ENCODE peak calls at places on chromosomes 3 and 15, in four cellular contexts. H is CD8-positive, alpha-beta memory T cell; W is astrocyte; E is Peyer's patch. A is an unnamed sample.

GRCh38 chr3:197256836-197257444 is 41.5 kb downstream of the DLG1 start:
- DNase-seq in H (peak; percentile 41), W (peak; percentile 40), E (peak; percentile 52), A (no peak)

GRCh38 chr3:62961874-62962556 is 86.8 kb upstream of the CADPS start:
- DNase-seq in E (no peak), W (no peak), H (no peak), A (no peak)

GRCh38 chr15:50774450-50774849 is 8.9 kb upstream of the SPPL2A start:
- DNase-seq in W (no peak), E (no peak), H (no peak), A (peak; percentile 23)

GRCh38 chr3:160981217-160981938 is 123.8 kb downstream of the B3GALNT1 start:
- DNase-seq in E (no peak), H (peak; percentile 50), W (peak; percentile 8), A (no peak)

GRCh38 chr3:195895078-195895899 is 13.1 kb downstream of the TNK2 start:
- DNase-seq in E (peak; percentile 81), H (peak; percentile 70), W (no peak), A (peak; percentile 45)

GRCh38 chr3:17579289-17580031 is 163.0 kb downstream of the TBC1D5 start:
- DNase-seq in H (no peak), W (peak; percentile 73), E (no peak), A (no peak)

GRCh38 chr15:43086551-43086950 is 19.3 kb downstream of the UBR1 start:
- DNase-seq in H (no peak), E (no peak), W (peak; percentile 39), A (no peak)

GRCh38 chr3:99789322-99789721 is 28.3 kb upstream of the CMSS1 start:
- DNase-seq in W (peak; percentile 44), E (no peak), H (no peak), A (peak; percentile 30)

GRCh38 chr3:102488316-102488715 is 53.5 kb downstream of the ZPLD1 start:
- DNase-seq in H (no peak), E (no peak), W (no peak), A (no peak)

GRCh38 chr3:186519021-186519658 is 25.0 kb downstream of the CRYGS start:
- DNase-seq in E (peak; percentile 72), W (no peak), H (peak; percentile 73), A (no peak)

GRCh38 chr3:153215971-153216370 is 53.9 kb downstream of the RAP2B start:
- DNase-seq in E (no peak), W (no peak), H (no peak), A (no peak)

DNA sequence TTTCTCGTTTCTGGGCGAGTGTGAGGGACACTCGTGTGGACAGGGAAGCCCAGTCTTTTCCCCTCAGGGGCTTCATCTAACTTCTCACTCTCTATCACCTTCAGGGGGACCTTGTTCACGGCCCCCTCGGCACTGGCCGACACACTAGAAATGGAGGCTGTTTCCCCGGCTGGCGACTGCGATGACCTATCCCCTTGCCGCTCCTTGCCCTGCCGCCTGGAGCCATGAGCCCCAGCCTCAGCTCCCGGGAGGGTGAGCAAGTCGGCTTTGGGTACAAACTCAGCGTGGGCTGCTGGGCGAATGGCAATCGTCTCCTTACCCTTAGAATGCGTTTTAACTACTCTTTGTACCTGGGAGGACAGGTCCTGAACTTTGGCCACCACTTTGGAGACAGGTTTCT is 41.0 kb downstream of the FMN1 start:
- DNase-seq in W (no peak), H (no peak), E (no peak), A (no peak)
- H3K27ac ChIP-seq in W (no peak overlapping the region), H (no peak overlapping the region), E (no peak overlapping the region), A (no peak overlapping the region)

GRCh38 chr15:41926184-41927056 is 32.6 kb upstream of the SPTBN5 start:
- DNase-seq in E (peak; percentile 78), H (no peak), W (no peak), A (no peak)
- H3K4me1 ChIP-seq in E (no peaks in the 10 kb centered on the region), H (peaks cover 13% of the 10 kb centered on the region), W (peaks cover 35% of the 10 kb centered on the region), A (peaks cover 22% of the 10 kb centered on the region)

DNA sequence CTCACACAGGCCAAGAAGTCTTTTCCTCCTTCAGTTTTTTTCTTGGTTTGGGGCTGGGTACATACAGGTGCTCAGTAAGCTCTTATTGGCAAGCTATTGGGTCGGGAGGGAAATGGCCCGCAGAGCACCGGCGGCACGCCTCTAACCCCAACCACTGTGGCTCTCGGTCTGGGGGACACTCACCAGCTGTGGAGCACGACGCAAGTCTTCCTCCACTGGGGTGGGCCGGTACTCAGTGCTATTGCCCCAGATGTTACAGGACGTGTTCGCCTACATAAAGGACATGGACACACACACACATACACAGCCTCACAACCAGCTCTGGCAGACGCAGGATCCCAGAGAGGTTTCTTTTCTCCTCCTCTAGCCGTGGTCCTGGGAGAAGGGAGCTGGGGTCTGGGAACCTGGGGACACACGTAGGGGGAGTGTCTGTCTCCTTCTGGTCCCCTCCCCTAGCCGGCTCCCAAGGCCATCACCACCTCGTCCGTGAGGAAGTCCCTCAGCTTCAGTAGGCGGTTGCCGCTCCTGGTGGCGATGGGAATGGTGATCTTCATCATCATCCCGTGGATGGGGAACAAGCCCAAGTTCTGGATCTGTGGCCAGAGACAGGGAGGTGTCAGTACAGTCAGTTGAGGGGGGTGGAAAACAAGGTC is 33.4 kb downstream of the FEM1B start:
- DNase-seq in H (no peak), W (no peak), E (peak; percentile 36), A (no peak)
- H3K27ac ChIP-seq in H (no peak overlapping the region), W (no peak overlapping the region), E (no peak overlapping the region), A (no peak overlapping the region)

GRCh38 chr3:42747581-42747980 is 25.5 kb downstream of the CCDC13 start:
- DNase-seq in H (no peak), E (peak; percentile 39), W (no peak), A (no peak)

GRCh38 chr3:42743204-42743995 is 29.7 kb downstream of the CCDC13 start:
- DNase-seq in E (no peak), H (no peak), W (no peak), A (no peak)

GRCh38 chr3:42746455-42747450 is 26.3 kb downstream of the CCDC13 start:
- DNase-seq in W (no peak), H (no peak), E (no peak), A (no peak)

GRCh38 chr3:42745776-42746454 is 27.1 kb downstream of the CCDC13 start:
- DNase-seq in E (no peak), H (no peak), W (no peak), A (no peak)

GRCh38 chr3:42745291-42745745 is 27.7 kb downstream of the CCDC13 start:
- DNase-seq in H (no peak), E (no peak), W (no peak), A (no peak)
- H3K4me1 ChIP-seq in H (peaks cover 25% of the 10 kb centered on the region), E (no peaks in the 10 kb centered on the region), W (no peaks in the 10 kb centered on the region), A (no peaks in the 10 kb centered on the region)

DNA sequence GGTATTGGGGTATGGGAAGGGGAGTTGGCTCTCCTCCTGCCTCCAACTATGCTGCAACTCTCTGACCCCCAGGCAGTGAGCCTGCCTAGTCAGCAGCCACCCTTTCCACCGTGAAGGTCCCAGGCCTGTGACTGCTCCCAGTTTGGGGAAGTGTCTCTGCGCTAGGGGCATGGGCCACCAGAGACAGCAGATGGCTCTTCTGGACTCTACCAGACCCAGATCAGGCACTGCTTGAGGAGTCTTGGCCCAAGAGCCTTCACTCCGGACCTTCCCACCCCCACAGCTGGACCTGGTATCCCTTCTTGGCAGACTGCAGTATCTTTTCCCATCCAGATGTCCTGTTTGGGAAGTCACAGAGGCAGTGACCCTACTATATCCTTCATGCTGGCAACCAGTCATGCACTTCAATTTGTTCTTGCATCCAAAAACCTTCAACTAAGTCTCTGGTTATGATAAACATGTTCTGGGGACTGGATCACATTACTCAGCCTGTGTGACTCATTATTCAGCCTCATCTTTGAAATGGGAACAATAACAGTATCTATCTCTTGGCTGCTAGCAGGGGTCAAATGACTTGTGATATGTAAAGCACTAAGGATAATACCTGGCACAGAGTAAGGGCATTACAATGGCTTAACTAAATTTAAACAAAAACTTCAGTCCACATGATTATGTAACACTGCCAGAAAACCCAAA is 62.7 kb downstream of the POMGNT2 start:
- DNase-seq in E (no peak), W (no peak), H (no peak), A (no peak)
- H3K27ac ChIP-seq in E (no peak overlapping the region), W (no peak overlapping the region), H (no peak overlapping the region), A (no peak overlapping the region)

GRCh38 chr3:11564577-11565001 is 79.1 kb downstream of the VGLL4 start:
- DNase-seq in E (no peak), W (no peak), H (no peak), A (no peak)
- H3K4me1 ChIP-seq in E (no peaks in the 10 kb centered on the region), W (peaks cover 44% of the 10 kb centered on the region), H (no peaks in the 10 kb centered on the region), A (peaks cover 31% of the 10 kb centered on the region)